ENCODE peak calls at places on chromosomes 1 and 21, in six cellular contexts. One of them, this sample, is unnamed.

GRCh38 chr1:181178241-181178640 is 89.7 kb downstream of the IER5 start:
- DNase-seq in WTC11: no peak
- DNase-seq in GM12878: no peak
- DNase-seq in GM23338: no peak
- DNase-seq in H1: no peak
- DNase-seq in HepG2: no peak
- DNase-seq in this sample: no peak

GRCh38 chr21:37220433-37220980 is 46.6 kb downstream of the VPS26C start:
- DNase-seq in H1: no peak
- DNase-seq in HepG2: peak; percentile 48
- DNase-seq in WTC11: peak; percentile 24
- DNase-seq in GM12878: no peak
- DNase-seq in GM23338: peak; percentile 66
- DNase-seq in this sample: no peak

GRCh38 chr1:58983159-58983558 is 199.3 kb upstream of the JUN start:
- DNase-seq in HepG2: no peak
- DNase-seq in GM23338: no peak
- DNase-seq in WTC11: no peak
- DNase-seq in GM12878: no peak
- DNase-seq in H1: no peak
- DNase-seq in this sample: no peak

GRCh38 chr1:205438213-205439158 is 16.6 kb upstream of the LEMD1 start:
- DNase-seq in GM12878: no peak
- DNase-seq in H1: peak; percentile 70
- DNase-seq in WTC11: peak; percentile 63
- DNase-seq in HepG2: peak; percentile 58
- DNase-seq in GM23338: peak; percentile 74
- DNase-seq in this sample: peak; percentile 75

GRCh38 chr1:106134561-106134960 is 921.9 kb upstream of the PRMT6 start:
- DNase-seq in GM23338: no peak
- DNase-seq in GM12878: no peak
- DNase-seq in HepG2: no peak
- DNase-seq in H1: no peak
- DNase-seq in WTC11: no peak
- DNase-seq in this sample: no peak

GRCh38 chr1:153099646-153100045 is 5.3 kb upstream of the SPRR2E start:
- DNase-seq in H1: no peak
- DNase-seq in HepG2: no peak
- DNase-seq in GM12878: no peak
- DNase-seq in GM23338: no peak
- DNase-seq in WTC11: no peak
- DNase-seq in this sample: no peak

GRCh38 chr21:43644609-43645008 is 14.7 kb downstream of the HSF2BP start:
- DNase-seq in WTC11: no peak
- DNase-seq in HepG2: no peak
- DNase-seq in GM12878: no peak
- DNase-seq in GM23338: no peak
- DNase-seq in H1: no peak
- DNase-seq in this sample: no peak

GRCh38 chr1:165668184-165668583 is 30.2 kb downstream of the ALDH9A1 start:
- DNase-seq in H1: no peak
- DNase-seq in GM12878: no peak
- DNase-seq in GM23338: no peak
- DNase-seq in WTC11: no peak
- DNase-seq in HepG2: no peak
- DNase-seq in this sample: no peak

GRCh38 chr21:46345861-46346260 is 21.9 kb downstream of the PCNT start:
- DNase-seq in H1: no peak
- DNase-seq in HepG2: no peak
- DNase-seq in GM23338: no peak
- DNase-seq in WTC11: no peak
- DNase-seq in GM12878: no peak
- DNase-seq in this sample: no peak

DNA sequence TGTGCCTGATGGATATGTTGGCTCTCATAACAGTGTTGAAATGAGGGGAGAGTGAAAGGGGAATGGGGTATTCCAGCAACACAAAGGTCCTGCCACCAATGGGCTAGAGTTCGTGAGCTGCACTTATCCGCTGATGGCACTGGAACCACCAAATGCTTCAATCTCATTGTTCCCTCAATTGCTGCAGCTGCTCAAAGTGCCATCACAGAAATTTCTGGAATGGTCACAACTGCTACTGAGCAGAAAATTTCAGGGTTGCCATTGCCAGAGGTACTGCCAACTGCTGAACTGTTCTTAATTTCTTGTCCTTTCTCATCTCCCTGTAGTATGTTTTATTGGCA is 648.5 kb downstream of the PLPP3 start:
- DNase-seq in GM23338: no peak
- DNase-seq in H1: no peak
- DNase-seq in WTC11: no peak
- DNase-seq in HepG2: no peak
- DNase-seq in GM12878: no peak
- DNase-seq in this sample: no peak
- TF ChIP-seq CREB1 in GM23338: no peak
- TF ChIP-seq CREB1 in H1: no peak
- TF ChIP-seq CREB1 in WTC11: no peak
- TF ChIP-seq CREB1 in HepG2: no peak
- TF ChIP-seq CREB1 in GM12878: no peak
- TF ChIP-seq CREB1 in this sample: no peak

DNA sequence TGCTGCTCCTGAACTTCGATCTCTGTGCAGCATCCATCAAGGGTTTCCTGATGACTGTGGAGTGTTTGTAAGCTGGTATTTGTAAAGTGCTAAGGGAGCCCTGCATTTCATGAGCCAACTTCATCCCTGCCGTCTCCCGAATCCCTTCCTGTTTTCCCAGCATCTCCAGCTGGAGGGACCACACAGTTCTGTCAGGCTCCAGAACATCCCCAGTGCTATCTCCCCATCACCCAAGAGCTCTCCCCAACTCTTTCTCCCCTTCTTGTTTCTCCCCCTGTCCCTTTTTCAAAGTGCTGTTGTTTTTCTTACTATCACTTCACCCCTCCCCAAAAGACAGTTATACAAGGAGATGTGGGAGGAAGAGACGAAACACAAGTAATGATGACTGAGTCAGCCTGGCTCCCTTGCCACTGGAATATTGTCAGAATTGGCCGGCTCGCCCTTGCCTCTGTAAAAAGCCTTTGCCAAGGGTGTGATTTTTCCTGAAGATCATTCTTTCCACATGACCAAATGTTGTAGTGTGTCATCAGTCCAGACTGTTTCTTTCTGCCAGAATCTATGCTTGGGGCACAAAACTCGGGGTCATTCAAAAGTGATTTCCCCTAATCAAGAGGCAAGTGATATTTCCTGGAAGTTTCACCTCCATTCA is 2.7 kb upstream of the EFHD2 start:
- DNase-seq in GM23338: no peak
- DNase-seq in H1: no peak
- DNase-seq in HepG2: no peak
- DNase-seq in GM12878: no peak
- DNase-seq in WTC11: no peak
- DNase-seq in this sample: no peak
- TF ChIP-seq CREB1 in GM23338: no peak
- TF ChIP-seq CREB1 in H1: no peak
- TF ChIP-seq CREB1 in HepG2: no peak
- TF ChIP-seq CREB1 in GM12878: no peak
- TF ChIP-seq CREB1 in WTC11: no peak
- TF ChIP-seq CREB1 in this sample: no peak

GRCh38 chr1:203278885-203279406 is 26.4 kb upstream of the BTG2 start:
- DNase-seq in GM12878: no peak
- DNase-seq in WTC11: no peak
- DNase-seq in HepG2: no peak
- DNase-seq in H1: peak; percentile 57
- DNase-seq in GM23338: no peak
- DNase-seq in this sample: no peak

GRCh38 chr1:203276916-203277535 is 28.3 kb upstream of the BTG2 start:
- DNase-seq in HepG2: no peak
- DNase-seq in GM23338: no peak
- DNase-seq in WTC11: no peak
- DNase-seq in GM12878: no peak
- DNase-seq in H1: peak; percentile 40
- DNase-seq in this sample: no peak

GRCh38 chr1:203280061-203280460 is 25.3 kb upstream of the BTG2 start:
- DNase-seq in H1: no peak
- DNase-seq in GM23338: no peak
- DNase-seq in GM12878: no peak
- DNase-seq in HepG2: no peak
- DNase-seq in WTC11: no peak
- DNase-seq in this sample: no peak

GRCh38 chr1:203276408-203276807 is 28.9 kb upstream of the BTG2 start:
- DNase-seq in HepG2: no peak
- DNase-seq in WTC11: no peak
- DNase-seq in GM23338: no peak
- DNase-seq in H1: no peak
- DNase-seq in GM12878: no peak
- DNase-seq in this sample: no peak

GRCh38 chr1:203278087-203278884 is 27.0 kb upstream of the BTG2 start:
- DNase-seq in GM12878: no peak
- DNase-seq in HepG2: no peak
- DNase-seq in GM23338: peak; percentile 49
- DNase-seq in H1: peak; percentile 55
- DNase-seq in WTC11: no peak
- DNase-seq in this sample: no peak
- TF ChIP-seq CREB1 in GM12878: no peak
- TF ChIP-seq CREB1 in HepG2: no peak
- TF ChIP-seq CREB1 in GM23338: no peak
- TF ChIP-seq CREB1 in H1: no peak
- TF ChIP-seq CREB1 in WTC11: no peak
- TF ChIP-seq CREB1 in this sample: no peak

GRCh38 chr1:3661631-3662030 is 9.3 kb downstream of the TP73 start:
- DNase-seq in WTC11: no peak
- DNase-seq in HepG2: no peak
- DNase-seq in GM23338: no peak
- DNase-seq in GM12878: no peak
- DNase-seq in H1: no peak
- DNase-seq in this sample: no peak

GRCh38 chr1:3664700-3665375 is 12.5 kb downstream of the TP73 start:
- DNase-seq in GM12878: no peak
- DNase-seq in GM23338: no peak
- DNase-seq in WTC11: peak; percentile 2
- DNase-seq in HepG2: no peak
- DNase-seq in H1: no peak
- DNase-seq in this sample: no peak

GRCh38 chr1:3660704-3661103 is 8.4 kb downstream of the TP73 start:
- DNase-seq in H1: no peak
- DNase-seq in GM12878: no peak
- DNase-seq in GM23338: no peak
- DNase-seq in HepG2: no peak
- DNase-seq in WTC11: no peak
- DNase-seq in this sample: no peak

GRCh38 chr1:3662080-3662671 is 9.9 kb downstream of the TP73 start:
- DNase-seq in GM23338: no peak
- DNase-seq in H1: no peak
- DNase-seq in HepG2: no peak
- DNase-seq in WTC11: peak; percentile 7
- DNase-seq in GM12878: no peak
- DNase-seq in this sample: no peak

GRCh38 chr1:3663999-3664699 is 11.8 kb downstream of the TP73 start:
- DNase-seq in WTC11: peak; percentile 13
- DNase-seq in GM12878: no peak
- DNase-seq in HepG2: no peak
- DNase-seq in GM23338: no peak
- DNase-seq in H1: no peak
- DNase-seq in this sample: no peak
- TF ChIP-seq CREB1 in WTC11: no peak
- TF ChIP-seq CREB1 in GM12878: no peak
- TF ChIP-seq CREB1 in HepG2: no peak
- TF ChIP-seq CREB1 in GM23338: no peak
- TF ChIP-seq CREB1 in H1: no peak
- TF ChIP-seq CREB1 in this sample: no peak

DNA sequence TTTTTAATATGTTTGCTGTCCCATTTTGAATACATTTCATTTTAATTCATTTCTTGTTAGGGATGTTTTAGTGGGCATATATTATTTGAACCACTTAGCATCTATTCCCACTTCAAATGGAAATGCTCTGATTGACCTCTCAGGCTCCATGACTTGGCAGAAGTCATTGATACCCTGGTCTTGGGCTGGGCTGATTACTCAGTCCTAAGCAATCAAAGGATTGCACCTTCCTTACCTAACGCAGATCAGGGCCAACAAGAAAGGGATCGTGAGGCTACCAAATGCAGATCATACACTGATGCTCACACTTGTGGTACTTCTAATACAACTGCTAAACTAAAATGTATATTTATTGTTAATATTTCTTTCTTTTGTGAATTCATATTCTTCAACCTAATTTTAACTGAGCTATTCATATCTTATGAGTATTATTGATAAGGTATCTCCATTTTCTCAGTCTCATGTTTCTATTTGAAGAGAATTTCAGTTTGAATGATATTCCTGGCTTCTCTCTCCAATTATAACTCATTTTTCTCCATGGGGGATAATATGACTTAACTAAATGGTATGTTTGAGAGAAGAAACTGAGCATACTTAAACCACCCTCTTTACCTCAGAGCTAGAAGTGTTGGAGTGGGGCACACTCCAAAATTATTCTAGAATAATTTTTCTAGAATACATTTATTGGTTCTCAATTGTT is 615.5 kb upstream of the ADAMTS5 start:
- DNase-seq in WTC11: no peak
- DNase-seq in H1: no peak
- DNase-seq in HepG2: no peak
- DNase-seq in GM23338: no peak
- DNase-seq in GM12878: no peak
- DNase-seq in this sample: no peak
- TF ChIP-seq CREB1 in WTC11: no peak
- TF ChIP-seq CREB1 in H1: no peak
- TF ChIP-seq CREB1 in HepG2: no peak
- TF ChIP-seq CREB1 in GM23338: no peak
- TF ChIP-seq CREB1 in GM12878: no peak
- TF ChIP-seq CREB1 in this sample: no peak

GRCh38 chr1:101253976-101254660 is 17.3 kb downstream of the S1PR1 start:
- DNase-seq in HepG2: no peak
- DNase-seq in GM12878: no peak
- DNase-seq in WTC11: no peak
- DNase-seq in GM23338: no peak
- DNase-seq in H1: no peak
- DNase-seq in this sample: no peak

GRCh38 chr1:101251504-101251903 is 14.7 kb downstream of the S1PR1 start:
- DNase-seq in HepG2: no peak
- DNase-seq in GM12878: no peak
- DNase-seq in GM23338: no peak
- DNase-seq in WTC11: no peak
- DNase-seq in H1: no peak
- DNase-seq in this sample: no peak

GRCh38 chr1:101247404-101248287 is 10.8 kb downstream of the S1PR1 start:
- DNase-seq in GM23338: no peak
- DNase-seq in WTC11: no peak
- DNase-seq in HepG2: no peak
- DNase-seq in H1: no peak
- DNase-seq in GM12878: peak; percentile 94
- DNase-seq in this sample: no peak

GRCh38 chr1:101250656-101251272 is 13.9 kb downstream of the S1PR1 start:
- DNase-seq in H1: no peak
- DNase-seq in HepG2: no peak
- DNase-seq in WTC11: no peak
- DNase-seq in GM12878: no peak
- DNase-seq in GM23338: no peak
- DNase-seq in this sample: no peak

DNA sequence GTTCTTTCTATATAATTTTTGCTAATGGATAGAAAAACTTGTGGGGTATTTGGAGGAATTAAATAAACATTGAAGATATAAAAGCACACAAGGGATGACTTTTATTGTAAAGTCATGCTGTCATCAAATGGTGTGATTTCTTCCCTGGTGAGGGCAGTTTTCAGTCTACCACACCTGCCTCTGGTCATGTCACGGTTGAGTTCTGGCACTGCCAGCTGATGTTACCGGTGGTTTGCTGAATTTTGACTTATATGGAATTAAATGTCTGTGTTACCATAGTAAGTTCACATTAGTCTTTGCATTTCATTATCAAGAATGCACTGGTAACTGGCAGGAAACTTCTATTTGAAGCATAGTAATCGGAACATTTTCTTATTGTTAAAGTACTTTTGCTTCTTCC is 13.4 kb downstream of the S1PR1 start:
- DNase-seq in GM23338: no peak
- DNase-seq in HepG2: no peak
- DNase-seq in GM12878: no peak
- DNase-seq in H1: no peak
- DNase-seq in WTC11: no peak
- DNase-seq in this sample: no peak
- TF ChIP-seq CREB1 in GM23338: no peak
- TF ChIP-seq CREB1 in HepG2: no peak
- TF ChIP-seq CREB1 in GM12878: no peak
- TF ChIP-seq CREB1 in H1: no peak
- TF ChIP-seq CREB1 in WTC11: no peak
- TF ChIP-seq CREB1 in this sample: no peak